ENCODE peak calls at places on chromosomes 7 and 10, in five cellular contexts. G is HepG2, O is HCT116, Z is K562, D is GM12878. A is an unnamed sample.
A peak's percentile ranks its signal among the peaks of the same experiment; 100 is the strongest.

GRCh38 chr10:132058793-132059759 is 6.7 kb upstream of the JAKMIP3 start:
- DNase-seq in G (no peak), O (no peak), Z (no peak), D (no peak), A (no peak)

GRCh38 chr7:55593515-55594318 is 21.4 kb upstream of the VOPP1 start:
- DNase-seq in G (peak; percentile 38), O (peak; percentile 54), Z (peak; percentile 80), D (no peak), A (no peak)

GRCh38 chr7:4134204-4134603 is 547.9 kb upstream of the FOXK1 start:
- DNase-seq in G (peak; percentile 8), O (no peak), Z (no peak), D (no peak), A (no peak)

GRCh38 chr7:22723171-22723601 is 3.8 kb upstream of the IL6 start:
- DNase-seq in G (no peak), O (no peak), Z (no peak), D (no peak), A (no peak)

GRCh38 chr7:83547526-83547925 is 101.4 kb downstream of the SEMA3E start:
- DNase-seq in G (no peak), O (peak; percentile 6), Z (no peak), D (peak; percentile 38), A (no peak)

GRCh38 chr10:67107670-67108069 is 181.8 kb downstream of the LRRTM3 start:
- DNase-seq in G (no peak), O (no peak), Z (no peak), D (no peak), A (no peak)

GRCh38 chr7:2405601-2406345 is 2.4 kb downstream of the CHST12 start:
- DNase-seq in G (no peak), O (no peak), Z (peak; percentile 70), D (peak; percentile 89), A (no peak)

GRCh38 chr10:5511231-5511884 is 12.0 kb upstream of the CALML5 start:
- DNase-seq in G (no peak), O (no peak), Z (no peak), D (no peak), A (no peak)

GRCh38 chr10:86708068-86708782 is 39.9 kb downstream of the LDB3 start:
- DNase-seq in G (no peak), O (no peak), Z (no peak), D (no peak), A (no peak)

GRCh38 chr7:30659312-30659711 is 22.9 kb downstream of the CRHR2 start:
- DNase-seq in G (no peak), O (no peak), Z (no peak), D (no peak), A (no peak)

GRCh38 chr7:131424219-131424822 is 96.6 kb downstream of the MKLN1 start:
- DNase-seq in G (peak; percentile 9), O (peak; percentile 12), Z (peak; percentile 32), D (peak; percentile 4), A (no peak)

GRCh38 chr10:119441151-119441821 is 101.2 kb downstream of the RGS10 start:
- DNase-seq in G (no peak), O (no peak), Z (no peak), D (no peak), A (no peak)

GRCh38 chr10:18689498-18689897 is 30.3 kb downstream of the ARL5B start:
- DNase-seq in G (peak; percentile 24), O (no peak), Z (peak; percentile 9), D (no peak), A (no peak)

GRCh38 chr10:7606977-7607404 is 59.8 kb downstream of the ITIH5 start:
- DNase-seq in G (no peak), O (no peak), Z (no peak), D (no peak), A (no peak)

GRCh38 chr10:29471483-29471859 is 163.3 kb downstream of the SVIL start:
- DNase-seq in G (no peak), O (no peak), Z (peak; percentile 31), D (no peak), A (no peak)

GRCh38 chr7:121181357-121181756 is 147.4 kb upstream of the WNT16 start:
- DNase-seq in G (no peak), O (no peak), Z (no peak), D (no peak), A (no peak)

GRCh38 chr7:121180436-121181063 is 148.2 kb upstream of the WNT16 start:
- DNase-seq in G (no peak), O (no peak), Z (no peak), D (peak; percentile 79), A (no peak)

GRCh38 chr7:121178452-121178851 is 150.3 kb upstream of the WNT16 start:
- DNase-seq in G (no peak), O (no peak), Z (no peak), D (no peak), A (no peak)

GRCh38 chr7:121182281-121182680 is 146.5 kb upstream of the WNT16 start:
- DNase-seq in G (no peak), O (no peak), Z (no peak), D (no peak), A (no peak)

GRCh38 chr7:121178869-121179497 is 149.8 kb upstream of the WNT16 start:
- DNase-seq in G (no peak), O (no peak), Z (no peak), D (no peak), A (no peak)
- H3K27ac ChIP-seq in G (no peak overlapping the region), O (no peak overlapping the region), Z (no peak overlapping the region), D (peak overlapping the region; percentile 45), A (no peak overlapping the region)

DNA sequence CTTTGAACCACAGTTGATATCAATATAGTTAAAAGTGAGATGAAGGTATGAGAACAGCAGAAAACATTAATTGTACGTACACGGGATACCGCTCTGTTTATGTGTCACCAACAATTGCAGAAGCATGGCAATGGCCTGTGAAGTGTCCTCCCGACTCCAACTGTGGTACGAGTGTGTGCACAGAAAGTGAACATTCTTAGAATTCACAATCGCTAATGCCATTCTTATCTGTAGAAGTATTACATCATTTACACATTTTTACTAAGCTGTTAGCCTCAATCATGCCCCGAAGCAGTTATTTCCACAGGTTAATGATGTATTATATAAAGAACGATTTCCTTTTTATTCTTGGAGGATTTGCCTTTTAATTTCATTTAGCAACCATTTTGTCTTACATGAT is 103.4 kb downstream of the EVX1 start:
- DNase-seq in G (no peak), O (no peak), Z (no peak), D (no peak), A (no peak)
- H2AFZ ChIP-seq in G (no peak overlapping the region), O (no peak overlapping the region), Z (no peak overlapping the region), D (no peak overlapping the region), A (no peak overlapping the region)

DNA sequence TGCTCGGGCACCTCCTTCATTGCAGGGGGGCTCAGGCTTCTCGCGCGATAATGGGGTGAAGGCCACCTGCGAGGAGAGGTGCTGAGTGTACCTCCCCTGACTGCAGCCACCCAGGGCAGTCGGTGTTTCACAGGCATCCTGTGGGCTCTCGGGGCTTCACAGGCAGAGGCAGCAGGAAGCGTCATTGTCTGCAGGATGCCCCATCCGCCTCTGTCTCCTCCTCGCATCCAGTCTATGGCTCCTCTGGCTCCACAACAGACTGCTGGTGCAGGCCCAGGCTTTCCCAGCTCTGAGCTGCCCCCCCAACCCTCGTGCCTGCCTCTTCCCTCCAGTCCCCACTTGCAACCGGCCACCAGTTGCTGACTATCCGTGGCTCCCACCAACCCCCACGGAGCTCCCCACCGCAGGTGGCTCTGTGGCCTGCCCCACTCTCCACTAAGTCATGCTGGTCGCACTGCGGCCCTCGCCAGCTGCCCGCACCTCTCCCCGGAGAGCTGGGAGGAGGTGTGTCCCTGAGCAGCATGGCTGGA is 36.5 kb downstream of the CAMK2B start:
- DNase-seq in G (no peak), O (no peak), Z (no peak), D (no peak), A (peak; percentile 45)
- TF ChIP-seq SP1 in G (no peak), O (no peak), Z (no peak), D (no peak), A (no peak)

DNA sequence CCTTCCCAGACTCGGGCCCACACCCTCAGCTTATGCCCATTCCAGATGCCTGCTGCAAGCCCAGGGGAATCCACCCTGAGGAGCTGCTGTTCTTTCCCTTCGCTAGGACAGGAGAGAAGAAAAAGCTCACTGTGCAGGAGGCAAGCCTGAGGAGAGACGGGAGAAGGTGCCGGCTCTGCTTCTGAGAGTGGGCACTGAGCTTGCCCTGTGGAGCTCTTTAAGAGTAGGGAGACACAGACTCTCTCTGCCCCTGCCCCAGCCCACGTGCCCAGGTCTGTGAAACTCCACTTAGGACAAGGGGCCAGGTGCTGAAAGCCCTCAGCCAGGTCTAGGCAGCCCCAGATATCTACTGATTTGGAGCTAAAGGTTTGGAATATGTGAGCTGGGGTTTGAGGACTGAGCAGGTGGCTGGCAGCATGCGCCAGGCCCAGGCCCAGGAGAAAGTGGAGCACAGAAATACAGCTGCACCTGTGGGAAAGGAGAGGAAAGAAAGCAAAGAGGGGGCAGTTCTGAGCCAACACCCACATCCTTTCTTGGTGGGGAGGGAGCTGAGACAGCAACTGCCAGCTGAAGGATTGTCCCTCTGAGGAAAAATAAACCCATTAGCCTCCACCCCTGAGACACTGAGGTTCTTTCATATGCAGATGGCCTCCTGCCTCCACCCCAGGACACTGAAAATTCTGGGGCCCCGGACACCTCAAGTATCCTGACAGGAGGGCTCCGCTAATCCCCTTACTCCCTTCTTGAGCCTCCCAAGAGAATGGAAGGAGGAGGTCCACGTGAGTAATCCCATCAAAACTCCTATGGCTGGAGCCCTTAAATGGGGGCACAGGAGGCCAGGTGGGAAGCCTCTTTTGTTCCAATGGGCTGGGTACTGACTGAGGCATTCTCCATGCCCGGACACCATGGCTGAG is 7.3 kb downstream of the POLL start:
- DNase-seq in G (no peak), O (no peak), Z (no peak), D (no peak), A (peak; percentile 47)
- H3K27ac ChIP-seq in G (no peak overlapping the region), O (no peak overlapping the region), Z (no peak overlapping the region), D (no peak overlapping the region), A (no peak overlapping the region)

GRCh38 chr7:106768324-106768751 is 96.7 kb upstream of the PIK3CG start:
- DNase-seq in G (no peak), O (no peak), Z (no peak), D (peak; percentile 51), A (no peak)

GRCh38 chr7:106765727-106766355 is 99.2 kb upstream of the PIK3CG start:
- DNase-seq in G (no peak), O (no peak), Z (no peak), D (no peak), A (no peak)

GRCh38 chr7:106767498-106768323 is 97.4 kb upstream of the PIK3CG start:
- DNase-seq in G (no peak), O (no peak), Z (no peak), D (no peak), A (no peak)

GRCh38 chr7:106766551-106766950 is 98.5 kb upstream of the PIK3CG start:
- DNase-seq in G (no peak), O (no peak), Z (no peak), D (no peak), A (no peak)

DNA sequence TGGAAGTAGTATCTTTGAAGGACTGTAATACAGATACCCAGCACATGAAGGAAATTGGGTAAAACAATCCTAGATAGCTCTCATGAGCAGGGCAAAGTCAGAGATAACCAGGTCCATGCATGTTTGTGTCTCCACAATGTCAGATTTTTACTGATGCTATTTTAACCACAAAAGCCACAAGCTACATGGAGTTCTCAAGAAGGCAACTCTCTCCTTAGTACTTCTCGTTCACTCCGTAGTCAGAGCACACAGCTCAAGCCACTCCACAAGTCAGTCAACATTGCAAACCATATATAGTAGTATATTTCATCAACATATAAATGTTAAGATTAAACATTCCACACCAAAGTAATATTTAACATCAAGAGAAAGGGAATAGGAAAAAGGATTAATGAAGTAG is 98.0 kb upstream of the PIK3CG start:
- DNase-seq in G (no peak), O (no peak), Z (peak; percentile 55), D (no peak), A (no peak)
- H2AFZ ChIP-seq in G (no peak overlapping the region), O (peak overlapping the region; percentile 65), Z (peak overlapping the region; percentile 24), D (peak overlapping the region; percentile 75), A (no peak overlapping the region)